ENCODE peak calls at places on chromosomes 13 and 19, in eight cellular contexts. One of them, this sample, is unnamed.

GRCh38 chr13:33334831-33335230 is 49.3 kb upstream of the STARD13 start:
- DNase-seq in MM.1S: no peak
- DNase-seq in mammary epithelial cell: no peak
- DNase-seq in GM23338: no peak
- DNase-seq in hepatocyte: no peak
- DNase-seq in PC-9: no peak
- DNase-seq in endothelial cell of umbilical vein: no peak
- DNase-seq in PC-3: no peak
- DNase-seq in this sample: no peak

GRCh38 chr19:48543121-48543710 is 8.8 kb upstream of the SULT2B1 start:
- DNase-seq in MM.1S: no peak
- DNase-seq in mammary epithelial cell: peak; percentile 85
- DNase-seq in GM23338: peak; percentile 46
- DNase-seq in hepatocyte: no peak
- DNase-seq in PC-9: peak; percentile 96
- DNase-seq in endothelial cell of umbilical vein: peak; percentile 80
- DNase-seq in PC-3: peak; percentile 92
- DNase-seq in this sample: no peak

GRCh38 chr13:63117710-63118109 is 1702.1 kb upstream of the PCDH20 start:
- DNase-seq in MM.1S: no peak
- DNase-seq in mammary epithelial cell: no peak
- DNase-seq in GM23338: no peak
- DNase-seq in hepatocyte: no peak
- DNase-seq in PC-9: no peak
- DNase-seq in endothelial cell of umbilical vein: no peak
- DNase-seq in PC-3: no peak
- DNase-seq in this sample: no peak

GRCh38 chr13:109330941-109331340 is 455.4 kb downstream of the IRS2 start:
- DNase-seq in MM.1S: no peak
- DNase-seq in mammary epithelial cell: peak; percentile 46
- DNase-seq in GM23338: no peak
- DNase-seq in hepatocyte: no peak
- DNase-seq in PC-9: peak; percentile 73
- DNase-seq in endothelial cell of umbilical vein: no peak
- DNase-seq in PC-3: peak; percentile 7
- DNase-seq in this sample: no peak

GRCh38 chr19:43478323-43478722 is 12.9 kb upstream of the LYPD3 start:
- DNase-seq in MM.1S: no peak
- DNase-seq in mammary epithelial cell: no peak
- DNase-seq in GM23338: no peak
- DNase-seq in hepatocyte: no peak
- DNase-seq in PC-9: no peak
- DNase-seq in endothelial cell of umbilical vein: no peak
- DNase-seq in PC-3: no peak
- DNase-seq in this sample: no peak

GRCh38 chr13:100533588-100534041 is 55.0 kb downstream of the GGACT start:
- DNase-seq in MM.1S: no peak
- DNase-seq in mammary epithelial cell: no peak
- DNase-seq in GM23338: no peak
- DNase-seq in hepatocyte: no peak
- DNase-seq in PC-9: no peak
- DNase-seq in endothelial cell of umbilical vein: no peak
- DNase-seq in PC-3: no peak
- DNase-seq in this sample: no peak

GRCh38 chr13:87314822-87315221 is 356.3 kb upstream of the SLITRK5 start:
- DNase-seq in MM.1S: no peak
- DNase-seq in mammary epithelial cell: no peak
- DNase-seq in GM23338: no peak
- DNase-seq in hepatocyte: no peak
- DNase-seq in PC-9: no peak
- DNase-seq in endothelial cell of umbilical vein: no peak
- DNase-seq in PC-3: no peak
- DNase-seq in this sample: no peak

GRCh38 chr13:107192289-107192688 is 624.4 kb upstream of the ARGLU1 start:
- DNase-seq in MM.1S: no peak
- DNase-seq in mammary epithelial cell: no peak
- DNase-seq in GM23338: peak; percentile 56
- DNase-seq in hepatocyte: peak; percentile 25
- DNase-seq in PC-9: no peak
- DNase-seq in endothelial cell of umbilical vein: no peak
- DNase-seq in PC-3: no peak
- DNase-seq in this sample: no peak

GRCh38 chr13:44040754-44041100 is 161.0 kb downstream of the LACC1 start:
- DNase-seq in MM.1S: no peak
- DNase-seq in mammary epithelial cell: no peak
- DNase-seq in GM23338: no peak
- DNase-seq in hepatocyte: no peak
- DNase-seq in PC-9: no peak
- DNase-seq in endothelial cell of umbilical vein: no peak
- DNase-seq in PC-3: peak; percentile 11
- DNase-seq in this sample: no peak

GRCh38 chr19:12778020-12778904 is 2.9 kb upstream of the HOOK2 start:
- DNase-seq in MM.1S: peak; percentile 27
- DNase-seq in mammary epithelial cell: peak; percentile 79
- DNase-seq in GM23338: peak; percentile 68
- DNase-seq in hepatocyte: peak; percentile 83
- DNase-seq in PC-9: peak; percentile 81
- DNase-seq in endothelial cell of umbilical vein: peak; percentile 73
- DNase-seq in PC-3: peak; percentile 58
- DNase-seq in this sample: peak; percentile 78

GRCh38 chr19:18479964-18480723 is 41.7 kb downstream of the ELL start:
- DNase-seq in MM.1S: no peak
- DNase-seq in mammary epithelial cell: no peak
- DNase-seq in GM23338: no peak
- DNase-seq in hepatocyte: no peak
- DNase-seq in PC-9: no peak
- DNase-seq in endothelial cell of umbilical vein: peak; percentile 33
- DNase-seq in PC-3: no peak
- DNase-seq in this sample: no peak

GRCh38 chr19:7502552-7502951 is 13.4 kb upstream of the ZNF358 start:
- DNase-seq in MM.1S: no peak
- DNase-seq in mammary epithelial cell: no peak
- DNase-seq in GM23338: no peak
- DNase-seq in hepatocyte: no peak
- DNase-seq in PC-9: no peak
- DNase-seq in endothelial cell of umbilical vein: no peak
- DNase-seq in PC-3: no peak
- DNase-seq in this sample: no peak

DNA sequence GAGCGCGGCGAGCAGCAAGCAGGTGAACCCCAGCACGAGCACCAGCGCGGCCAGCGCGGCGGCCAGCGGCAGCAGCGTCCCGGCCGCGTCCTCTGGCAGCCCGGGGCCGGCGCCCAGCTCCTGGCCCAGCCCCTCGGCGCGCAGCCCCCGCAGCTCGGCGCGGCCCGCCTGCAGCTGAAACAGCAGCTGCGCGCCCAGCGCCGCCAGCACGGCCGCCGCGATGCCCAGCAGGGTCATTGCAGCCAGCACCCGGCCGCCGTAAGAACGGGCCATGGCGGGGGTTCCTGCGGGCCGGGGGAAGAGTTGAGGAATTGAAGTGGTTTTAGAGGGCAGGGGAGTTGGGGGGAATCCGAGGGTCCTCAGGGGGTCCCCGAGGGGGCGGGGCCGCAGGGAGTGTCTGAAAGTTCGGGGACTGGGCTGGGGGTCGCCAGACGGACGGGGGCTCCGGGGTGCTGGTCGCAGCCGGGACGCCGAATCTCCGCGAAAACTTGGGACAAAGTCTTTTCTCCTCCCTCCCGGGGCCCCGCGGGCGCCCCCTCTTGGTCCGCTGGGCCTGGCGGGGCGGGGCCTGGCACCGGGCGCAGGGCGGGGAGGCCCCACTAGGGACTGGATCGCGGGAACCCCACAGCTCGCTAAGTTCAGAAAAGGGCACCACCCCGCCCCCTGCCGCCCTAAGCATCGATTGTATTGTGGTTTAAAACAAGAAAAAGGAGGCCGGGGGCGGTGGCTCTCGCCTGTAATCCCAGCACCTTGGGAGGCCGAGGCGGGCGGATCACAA is at the start of gene TMEM221:
- DNase-seq in MM.1S: no peak
- DNase-seq in mammary epithelial cell: no peak
- DNase-seq in GM23338: peak; percentile 80
- DNase-seq in hepatocyte: peak; percentile 79
- DNase-seq in PC-9: no peak
- DNase-seq in endothelial cell of umbilical vein: no peak
- DNase-seq in PC-3: peak; percentile 54
- DNase-seq in this sample: peak; percentile 60
- TF ChIP-seq EZH2 in MM.1S: no peak
- TF ChIP-seq EZH2 in mammary epithelial cell: no peak
- TF ChIP-seq EZH2 in GM23338: no peak
- TF ChIP-seq EZH2 in hepatocyte: no peak
- TF ChIP-seq EZH2 in PC-9: no peak
- TF ChIP-seq EZH2 in endothelial cell of umbilical vein: no peak
- TF ChIP-seq EZH2 in PC-3: no peak
- TF ChIP-seq EZH2 in this sample: no peak

GRCh38 chr19:29843180-29844051 is 31.6 kb downstream of the CCNE1 start:
- DNase-seq in MM.1S: no peak
- DNase-seq in mammary epithelial cell: no peak
- DNase-seq in GM23338: peak; percentile 60
- DNase-seq in hepatocyte: peak; percentile 76
- DNase-seq in PC-9: no peak
- DNase-seq in endothelial cell of umbilical vein: no peak
- DNase-seq in PC-3: no peak
- DNase-seq in this sample: no peak

GRCh38 chr19:29845576-29846176 is 33.9 kb downstream of the CCNE1 start:
- DNase-seq in MM.1S: no peak
- DNase-seq in mammary epithelial cell: peak; percentile 44
- DNase-seq in GM23338: peak; percentile 50
- DNase-seq in hepatocyte: peak; percentile 66
- DNase-seq in PC-9: no peak
- DNase-seq in endothelial cell of umbilical vein: no peak
- DNase-seq in PC-3: no peak
- DNase-seq in this sample: peak; percentile 18

GRCh38 chr19:29841559-29842367 is 30.0 kb downstream of the CCNE1 start:
- DNase-seq in MM.1S: no peak
- DNase-seq in mammary epithelial cell: peak; percentile 60
- DNase-seq in GM23338: peak; percentile 64
- DNase-seq in hepatocyte: peak; percentile 70
- DNase-seq in PC-9: peak; percentile 88
- DNase-seq in endothelial cell of umbilical vein: peak; percentile 19
- DNase-seq in PC-3: peak; percentile 44
- DNase-seq in this sample: peak; percentile 13

GRCh38 chr19:29842471-29843179 is 30.8 kb downstream of the CCNE1 start:
- DNase-seq in MM.1S: no peak
- DNase-seq in mammary epithelial cell: no peak
- DNase-seq in GM23338: no peak
- DNase-seq in hepatocyte: no peak
- DNase-seq in PC-9: no peak
- DNase-seq in endothelial cell of umbilical vein: no peak
- DNase-seq in PC-3: no peak
- DNase-seq in this sample: no peak

GRCh38 chr19:29844891-29845575 is 33.2 kb downstream of the CCNE1 start:
- DNase-seq in MM.1S: peak; percentile 92
- DNase-seq in mammary epithelial cell: peak; percentile 86
- DNase-seq in GM23338: peak; percentile 95
- DNase-seq in hepatocyte: peak; percentile 98
- DNase-seq in PC-9: peak; percentile 90
- DNase-seq in endothelial cell of umbilical vein: peak; percentile 88
- DNase-seq in PC-3: peak; percentile 81
- DNase-seq in this sample: peak; percentile 93
- H3K27ac ChIP-seq in MM.1S: peak overlapping the region; percentile 9
- H3K27ac ChIP-seq in mammary epithelial cell: no peak overlapping the region
- H3K27ac ChIP-seq in GM23338: peak overlapping the region; percentile 64
- H3K27ac ChIP-seq in hepatocyte: peak overlapping the region; percentile 95
- H3K27ac ChIP-seq in PC-9: peak overlapping the region; percentile 78
- H3K27ac ChIP-seq in endothelial cell of umbilical vein: no peak overlapping the region
- H3K27ac ChIP-seq in PC-3: peak overlapping the region; percentile 46
- H3K27ac ChIP-seq in this sample: no peak overlapping the region

DNA sequence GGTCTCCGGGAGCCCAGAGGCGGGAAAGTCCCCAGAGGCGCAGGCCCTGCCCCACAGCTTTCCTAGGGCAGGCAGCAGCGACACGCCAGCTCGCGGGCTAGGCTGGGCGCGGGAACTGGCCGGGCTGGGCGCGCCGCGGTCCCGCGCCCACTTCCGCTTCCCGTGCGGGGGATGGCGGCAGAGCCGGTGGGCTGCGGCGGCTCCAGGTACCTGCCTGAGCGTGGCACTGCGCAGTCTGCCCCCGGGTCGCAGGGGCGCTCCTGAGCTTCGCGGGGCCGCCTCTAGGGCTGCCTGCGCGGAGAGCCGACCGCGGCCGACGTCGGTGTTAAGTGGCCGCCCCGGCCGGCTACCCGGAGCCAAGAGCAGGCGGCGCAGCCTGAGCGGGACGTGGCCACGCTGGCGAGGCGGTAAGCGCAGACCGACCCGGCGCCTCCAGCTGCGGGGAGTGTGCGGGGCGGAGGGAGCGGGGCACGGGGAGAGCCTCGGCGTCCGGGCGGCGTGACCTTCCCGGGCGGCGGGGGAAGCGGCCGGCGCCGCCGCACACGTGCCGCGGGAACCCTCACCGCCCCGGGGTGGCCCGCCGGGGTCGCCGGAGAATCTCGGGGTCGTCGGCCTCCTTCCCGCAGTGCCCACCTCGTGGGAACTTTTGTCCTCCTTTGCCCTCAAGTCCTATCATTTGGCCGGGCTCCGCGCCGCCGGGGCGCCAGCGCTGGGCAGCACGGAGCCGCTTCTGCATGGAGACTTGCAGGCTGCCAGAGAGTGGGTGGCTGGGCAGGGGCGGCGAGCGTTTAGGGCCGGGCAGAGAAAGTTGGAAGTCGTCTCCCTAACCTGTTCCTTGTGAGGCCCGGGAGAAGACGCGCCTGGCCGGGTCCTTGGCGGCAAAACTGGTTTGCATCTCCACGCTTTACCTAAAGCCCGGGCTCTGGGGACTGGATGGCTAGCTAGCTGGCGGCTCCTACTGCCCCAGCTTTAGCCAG is 31.4 kb upstream of the MPHOSPH8 start:
- DNase-seq in MM.1S: peak; percentile 38
- DNase-seq in mammary epithelial cell: peak; percentile 48
- DNase-seq in GM23338: peak; percentile 82
- DNase-seq in hepatocyte: peak; percentile 66
- DNase-seq in PC-9: peak; percentile 46
- DNase-seq in endothelial cell of umbilical vein: peak; percentile 52
- DNase-seq in PC-3: peak; percentile 72
- DNase-seq in this sample: peak; percentile 60
- TF ChIP-seq EZH2 in MM.1S: no peak
- TF ChIP-seq EZH2 in mammary epithelial cell: no peak
- TF ChIP-seq EZH2 in GM23338: no peak
- TF ChIP-seq EZH2 in hepatocyte: no peak
- TF ChIP-seq EZH2 in PC-9: no peak
- TF ChIP-seq EZH2 in endothelial cell of umbilical vein: no peak
- TF ChIP-seq EZH2 in PC-3: no peak
- TF ChIP-seq EZH2 in this sample: no peak

DNA sequence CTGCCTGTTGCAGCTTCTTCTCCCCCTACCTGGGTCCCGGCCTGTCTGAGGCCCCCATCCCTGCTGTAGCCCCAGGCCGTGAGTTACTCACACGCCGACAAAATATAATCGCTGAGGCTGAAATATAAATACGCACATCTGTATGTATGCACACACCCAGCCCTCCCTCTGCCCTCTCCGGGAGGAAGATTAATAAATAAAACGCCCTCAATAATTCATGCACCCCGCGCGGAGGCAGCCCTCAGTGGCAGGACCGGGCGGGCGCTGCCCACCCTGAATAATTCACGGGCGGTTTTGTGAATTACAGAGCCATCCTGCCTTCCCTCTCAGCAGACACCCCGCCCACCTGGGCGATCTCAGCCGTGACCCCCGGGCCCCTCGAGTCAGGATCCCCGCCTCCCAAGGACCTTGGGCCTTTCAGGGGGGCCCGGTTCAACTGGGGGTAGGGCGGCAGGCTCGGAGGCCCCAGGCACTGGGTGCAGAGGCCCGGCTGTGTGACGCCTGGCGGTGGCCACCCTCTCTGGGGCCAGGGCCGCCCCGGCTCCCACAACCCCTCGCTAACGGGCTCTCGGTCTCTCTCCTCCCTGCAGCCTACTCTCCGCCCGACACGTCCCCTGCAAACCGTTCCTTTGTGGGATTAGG is 24.2 kb downstream of the SMIM24 start:
- DNase-seq in MM.1S: no peak
- DNase-seq in mammary epithelial cell: no peak
- DNase-seq in GM23338: no peak
- DNase-seq in hepatocyte: no peak
- DNase-seq in PC-9: no peak
- DNase-seq in endothelial cell of umbilical vein: no peak
- DNase-seq in PC-3: no peak
- DNase-seq in this sample: no peak
- H3K27ac ChIP-seq in MM.1S: no peak overlapping the region
- H3K27ac ChIP-seq in mammary epithelial cell: no peak overlapping the region
- H3K27ac ChIP-seq in GM23338: no peak overlapping the region
- H3K27ac ChIP-seq in hepatocyte: no peak overlapping the region
- H3K27ac ChIP-seq in PC-9: no peak overlapping the region
- H3K27ac ChIP-seq in endothelial cell of umbilical vein: no peak overlapping the region
- H3K27ac ChIP-seq in PC-3: no peak overlapping the region
- H3K27ac ChIP-seq in this sample: no peak overlapping the region

This sample was measured in A673.